ENCODE peak calls at places on chromosome 10, in four cellular contexts. Y is GM12878, J is GM23338, P is HCT116. G is an unnamed sample.
A peak's percentile ranks its signal among the peaks of the same experiment; 100 is the strongest.

GRCh38 chr10:109517748-109518147 is 405.6 kb downstream of the XPNPEP1 start:
- DNase-seq in Y (no peak), J (no peak), P (no peak), G (no peak)

GRCh38 chr10:46257099-46257498 is 29.7 kb upstream of the ANTXRL start:
- DNase-seq in P (no peak), Y (no peak), J (no peak), G (no peak)

GRCh38 chr10:70319183-70319582 is 35.4 kb upstream of the NPFFR1 start:
- DNase-seq in Y (no peak), P (no peak), J (no peak), G (no peak)

GRCh38 chr10:103145860-103146466 is 47.1 kb downstream of the NT5C2 start:
- DNase-seq in J (no peak), Y (no peak), P (peak; percentile 51), G (peak; percentile 42)

GRCh38 chr10:31759816-31760626 is 168.6 kb downstream of the ARHGAP12 start:
- DNase-seq in P (peak; percentile 86), J (peak; percentile 99), Y (peak; percentile 77), G (peak; percentile 58)

GRCh38 chr10:42940487-42941157 is 136.2 kb upstream of the RET start:
- DNase-seq in Y (no peak), P (no peak), J (peak; percentile 28), G (no peak)

GRCh38 chr10:61486738-61487396 is 33.7 kb upstream of the TMEM26 start:
- DNase-seq in P (no peak), J (no peak), Y (no peak), G (no peak)

GRCh38 chr10:52541082-52541481 is 227.0 kb downstream of the DKK1 start:
- DNase-seq in P (no peak), J (no peak), Y (no peak), G (no peak)

GRCh38 chr10:117007080-117007479 is 2.1 kb upstream of the SHTN1 start:
- DNase-seq in Y (no peak), P (peak; percentile 81), J (no peak), G (peak; percentile 15)

GRCh38 chr10:35172574-35172973 is 45.9 kb downstream of the CREM start:
- DNase-seq in J (no peak), P (no peak), Y (no peak), G (no peak)

GRCh38 chr10:86256690-86257315 is 109.8 kb downstream of the GRID1 start:
- DNase-seq in Y (no peak), J (no peak), P (no peak), G (no peak)

GRCh38 chr10:59793924-59794323 is 40.7 kb upstream of the MRLN start:
- DNase-seq in Y (no peak), J (no peak), P (no peak), G (no peak)

GRCh38 chr10:86104611-86105145 is 261.9 kb downstream of the GRID1 start:
- DNase-seq in Y (no peak), J (no peak), P (no peak), G (no peak)

GRCh38 chr10:78664929-78665525 is 403.7 kb upstream of the ZMIZ1 start:
- DNase-seq in Y (no peak), P (peak; percentile 48), J (peak; percentile 56), G (peak; percentile 30)

GRCh38 chr10:74824184-74825032 is 2.0 kb upstream of the KAT6B start:
- DNase-seq in P (no peak), Y (no peak), J (peak; percentile 47), G (no peak)

GRCh38 chr10:83542774-83543291 is 596.5 kb upstream of the GHITM start:
- DNase-seq in P (no peak), Y (peak; percentile 92), J (no peak), G (no peak)

GRCh38 chr10:26725837-26726727 is 28.6 kb downstream of the PDSS1 start:
- DNase-seq in P (peak; percentile 13), J (peak; percentile 54), Y (no peak), G (peak; percentile 24)

GRCh38 chr10:43817368-43817767 is 168.7 kb upstream of the ZNF32 start:
- DNase-seq in J (no peak), Y (no peak), P (no peak), G (no peak)

GRCh38 chr10:18113881-18114280 is 26.3 kb upstream of the CACNB2 start:
- DNase-seq in Y (no peak), J (no peak), P (no peak), G (no peak)

GRCh38 chr10:12195281-12195602 is 449 bp downstream of the NUDT5 start:
- DNase-seq in J (no peak), Y (no peak), P (no peak), G (no peak)

GRCh38 chr10:127899766-127900382 is 7.0 kb upstream of the PTPRE start:
- DNase-seq in P (no peak), Y (no peak), J (no peak), G (no peak)

GRCh38 chr10:10605551-10606081 is 412.1 kb upstream of the CELF2 start:
- DNase-seq in P (no peak), J (no peak), Y (no peak), G (no peak)

GRCh38 chr10:91617073-91617580 is 15.7 kb downstream of the PPP1R3C start:
- DNase-seq in Y (no peak), J (no peak), P (no peak), G (no peak)

GRCh38 chr10:102744374-102745051 is 765 bp downstream of the WBP1L start:
- DNase-seq in Y (no peak), J (peak; percentile 31), P (no peak), G (no peak)

GRCh38 chr10:11440250-11441150 is 170.9 kb downstream of the USP6NL start:
- DNase-seq in P (no peak), Y (peak; percentile 53), J (no peak), G (no peak)

GRCh38 chr10:80971461-80971860 is 433.8 kb downstream of the SH2D4B start:
- DNase-seq in Y (no peak), P (no peak), J (no peak), G (no peak)

GRCh38 chr10:58044072-58044471 is 223.6 kb downstream of the IPMK start:
- DNase-seq in J (no peak), P (no peak), Y (no peak), G (no peak)

GRCh38 chr10:86591436-86591835 is 62.9 kb upstream of the OPN4 start:
- DNase-seq in J (no peak), P (no peak), Y (no peak), G (no peak)

GRCh38 chr10:95530561-95530960 is 30.6 kb downstream of the SORBS1 start:
- DNase-seq in P (no peak), J (no peak), Y (no peak), G (no peak)

GRCh38 chr10:35136263-35136815 is 9.7 kb downstream of the CREM start:
- DNase-seq in Y (peak; percentile 66), J (no peak), P (no peak), G (no peak)

GRCh38 chr10:28677889-28678686 is 767 bp downstream of the BAMBI start:
- DNase-seq in P (no peak), J (peak; percentile 47), Y (no peak), G (no peak)

GRCh38 chr10:28678687-28679457 is 1.6 kb downstream of the BAMBI start:
- DNase-seq in Y (no peak), J (no peak), P (no peak), G (no peak)

GRCh38 chr10:28676297-28676967 is 889 bp upstream of the BAMBI start:
- DNase-seq in P (no peak), Y (no peak), J (peak; percentile 78), G (no peak)

GRCh38 chr10:28674782-28675181 is 2.5 kb upstream of the BAMBI start:
- DNase-seq in P (no peak), Y (no peak), J (no peak), G (no peak)

GRCh38 chr10:28676968-28677888 is at the start of gene BAMBI:
- DNase-seq in J (peak; percentile 96), Y (no peak), P (peak; percentile 77), G (no peak)
- TF ChIP-seq REST in J (no peak), Y (no peak), P (no peak), G (no peak)

GRCh38 chr10:132546567-132547420 is 9.2 kb downstream of the INPP5A start:
- DNase-seq in P (no peak), Y (no peak), J (no peak), G (no peak)
- H3K4me1 ChIP-seq in P (no peaks in the 10 kb centered on the region), Y (peaks cover 27% of the 10 kb centered on the region), J (peaks cover under 1% of the 10 kb centered on the region), G (peaks cover 32% of the 10 kb centered on the region)

DNA sequence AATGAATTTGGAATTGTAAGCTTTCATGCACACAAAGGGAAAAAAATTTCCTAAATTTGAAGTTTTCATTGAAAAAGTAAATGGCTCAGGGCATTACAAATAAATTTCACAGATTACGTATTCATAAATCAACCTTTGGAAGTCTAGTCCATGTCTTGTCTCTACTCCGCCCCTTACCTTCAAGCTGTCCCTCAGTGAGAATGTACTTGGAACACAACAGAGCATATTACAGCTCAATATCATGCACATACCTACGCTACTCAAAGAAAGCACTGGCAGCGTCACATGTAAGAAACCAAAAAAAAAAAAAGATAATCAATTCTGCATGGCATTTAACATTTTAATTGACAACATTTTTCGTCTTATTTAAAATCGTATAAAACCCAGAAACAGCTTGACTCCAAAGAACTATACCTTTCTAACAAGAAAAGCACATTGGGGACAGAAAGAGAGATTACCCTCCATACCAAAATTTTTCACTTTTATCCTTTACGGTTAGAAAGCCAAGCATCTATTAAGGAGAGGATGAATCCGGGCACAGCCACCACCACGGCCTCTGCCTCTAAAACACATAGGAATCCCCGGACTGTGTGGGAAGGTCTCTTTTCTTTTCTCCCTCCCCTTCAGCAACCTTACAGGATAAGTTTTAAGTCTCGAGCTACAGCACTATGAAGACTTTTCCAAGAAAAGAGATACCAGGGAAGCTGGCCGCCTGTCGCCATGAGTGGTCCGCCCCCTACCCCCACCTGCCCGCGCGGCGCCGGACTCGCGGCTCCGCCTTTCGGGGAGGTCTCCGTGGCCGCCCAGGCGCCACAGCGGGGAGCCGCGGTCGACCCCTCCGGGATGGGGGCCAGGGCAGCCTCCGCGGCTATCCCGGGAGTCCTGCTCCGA is 1.1 kb downstream of the JMJD1C start:
- DNase-seq in P (no peak), J (no peak), Y (no peak), G (no peak)
- TF ChIP-seq REST in P (no peak), J (no peak), Y (no peak), G (no peak)

DNA sequence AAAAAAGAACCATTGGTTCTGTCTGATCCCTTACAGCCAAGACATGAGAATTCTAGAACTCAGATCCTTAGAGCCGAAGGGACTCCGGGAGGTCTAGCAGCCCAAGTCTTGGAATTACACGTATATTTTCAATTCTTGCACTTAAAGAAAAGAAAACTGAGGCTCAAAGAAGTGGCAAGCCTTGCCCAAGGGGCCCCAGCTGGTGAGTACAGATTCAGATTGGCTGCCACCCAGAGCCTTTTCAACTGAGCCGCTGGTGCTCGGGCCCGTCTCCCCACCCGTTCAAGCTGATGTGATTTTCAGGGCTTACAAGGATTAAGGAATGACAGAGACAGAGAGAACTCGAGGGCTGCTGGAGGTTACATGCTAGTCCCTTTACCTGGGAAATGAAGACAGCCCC is 117.9 kb downstream of the ABLIM1 start:
- DNase-seq in Y (no peak), P (no peak), J (no peak), G (no peak)
- H3K4me1 ChIP-seq in Y (peaks cover 51% of the 10 kb centered on the region), P (peaks cover 13% of the 10 kb centered on the region), J (peaks cover 31% of the 10 kb centered on the region), G (no peaks in the 10 kb centered on the region)

GRCh38 chr10:30422296-30422695 is 11.7 kb upstream of the MAP3K8 start:
- DNase-seq in J (no peak), Y (no peak), P (no peak), G (no peak)

GRCh38 chr10:30420266-30420665 is 13.7 kb upstream of the MAP3K8 start:
- DNase-seq in J (no peak), Y (no peak), P (no peak), G (no peak)

GRCh38 chr10:30425336-30426075 is 8.5 kb upstream of the MAP3K8 start:
- DNase-seq in P (no peak), J (no peak), Y (no peak), G (no peak)

GRCh38 chr10:30420774-30421173 is 13.2 kb upstream of the MAP3K8 start:
- DNase-seq in Y (no peak), P (no peak), J (no peak), G (no peak)

GRCh38 chr10:30422981-30423654 is 10.9 kb upstream of the MAP3K8 start:
- DNase-seq in J (peak; percentile 89), P (no peak), Y (no peak), G (no peak)
- TF ChIP-seq REST in J (no peak), P (no peak), Y (no peak), G (no peak)

G was measured in Panc1.